ENCODE peak calls at places on chromosomes 11 and 22, in seven cellular contexts. L, E, S, F, D, C and Z are unnamed samples.

GRCh38 chr22:49915610-49916009 is 2.6 kb downstream of the ALG12 start:
- DNase-seq in D (no peak), C (no peak), L (no peak), E (no peak), F (no peak), S (peak), Z (no peak)

GRCh38 chr11:64263021-64263946 is 12.0 kb downstream of the PLCB3 start:
- DNase-seq in L (no peak), E (no peak), S (peak), D (no peak), C (no peak), F (no peak), Z (no peak)

GRCh38 chr22:20271114-20271994 is 3.2 kb upstream of the RTN4R start:
- DNase-seq in D (no peak), S (no peak), F (no peak), E (no peak), L (peak), C (no peak), Z (peak)

GRCh38 chr11:131195801-131196517 is 174.5 kb upstream of the NTM start:
- DNase-seq in L (peak), C (no peak), F (peak), E (no peak), S (no peak), D (no peak), Z (peak)

GRCh38 chr11:3181722-3182461 is 16.8 kb upstream of the OSBPL5 start:
- DNase-seq in S (no peak), C (no peak), D (no peak), E (no peak), L (no peak), F (no peak), Z (no peak)

GRCh38 chr11:123173856-123174186 is 21.2 kb downstream of the CLMP start:
- DNase-seq in D (no peak), L (no peak), C (no peak), S (no peak), E (no peak), F (no peak), Z (no peak)

GRCh38 chr22:42343136-42343484 is 72.7 kb upstream of the TCF20 start:
- DNase-seq in F (no peak), S (no peak), C (no peak), D (no peak), E (no peak), L (no peak), Z (no peak)

GRCh38 chr11:69587454-69588081 is 53.4 kb upstream of the CCND1 start:
- DNase-seq in F (no peak), L (no peak), C (peak), S (peak), D (no peak), E (no peak), Z (no peak)

GRCh38 chr22:46072030-46072881 is 78.1 kb upstream of the PPARA start:
- DNase-seq in F (peak), L (no peak), S (peak), D (no peak), C (no peak), E (no peak), Z (peak)